ENCODE peak calls at places on chromosomes 7 and 10, in nine cellular contexts. One of them, this sample, is unnamed.

GRCh38 chr7:47416454-47417121 is 165.3 kb downstream of the TNS3 start:
- DNase-seq in mucosa of descending colon: no peak
- DNase-seq in colonic mucosa: no peak
- DNase-seq in brain microvascular endothelial cell: no peak
- DNase-seq in endothelial cell: no peak
- DNase-seq in foreskin fibroblast: no peak
- DNase-seq in spleen: no peak
- DNase-seq in dorsolateral prefrontal cortex: no peak
- DNase-seq in Calu3: no peak
- DNase-seq in this sample: no peak

GRCh38 chr10:95278061-95278988 is 12.5 kb downstream of the PDLIM1 start:
- DNase-seq in mucosa of descending colon: peak
- DNase-seq in spleen: no peak
- DNase-seq in Calu3: no peak
- DNase-seq in brain microvascular endothelial cell: peak
- DNase-seq in colonic mucosa: peak
- DNase-seq in foreskin fibroblast: no peak
- DNase-seq in dorsolateral prefrontal cortex: no peak
- DNase-seq in endothelial cell: no peak
- DNase-seq in this sample: no peak

GRCh38 chr10:129864601-129865126 is 99.4 kb downstream of the EBF3 start:
- DNase-seq in foreskin fibroblast: peak
- DNase-seq in dorsolateral prefrontal cortex: no peak
- DNase-seq in colonic mucosa: no peak
- DNase-seq in spleen: no peak
- DNase-seq in endothelial cell: no peak
- DNase-seq in mucosa of descending colon: no peak
- DNase-seq in Calu3: no peak
- DNase-seq in brain microvascular endothelial cell: no peak
- DNase-seq in this sample: no peak

GRCh38 chr7:44893710-44894135 is 8.4 kb upstream of the PURB start:
- DNase-seq in foreskin fibroblast: no peak
- DNase-seq in endothelial cell: no peak
- DNase-seq in spleen: no peak
- DNase-seq in colonic mucosa: no peak
- DNase-seq in dorsolateral prefrontal cortex: no peak
- DNase-seq in mucosa of descending colon: no peak
- DNase-seq in brain microvascular endothelial cell: no peak
- DNase-seq in Calu3: no peak
- DNase-seq in this sample: no peak

GRCh38 chr7:108193593-108194498 is 63.7 kb upstream of the LAMB4 start:
- DNase-seq in Calu3: no peak
- DNase-seq in colonic mucosa: no peak
- DNase-seq in mucosa of descending colon: no peak
- DNase-seq in spleen: no peak
- DNase-seq in foreskin fibroblast: no peak
- DNase-seq in dorsolateral prefrontal cortex: no peak
- DNase-seq in brain microvascular endothelial cell: no peak
- DNase-seq in endothelial cell: no peak
- DNase-seq in this sample: no peak

GRCh38 chr10:3081383-3081981 is 14.1 kb downstream of the PFKP start:
- DNase-seq in spleen: no peak
- DNase-seq in brain microvascular endothelial cell: no peak
- DNase-seq in colonic mucosa: no peak
- DNase-seq in Calu3: no peak
- DNase-seq in foreskin fibroblast: no peak
- DNase-seq in endothelial cell: no peak
- DNase-seq in dorsolateral prefrontal cortex: no peak
- DNase-seq in mucosa of descending colon: no peak
- DNase-seq in this sample: no peak

GRCh38 chr7:31432831-31433340 is 81.0 kb upstream of the ITPRID1 start:
- DNase-seq in brain microvascular endothelial cell: no peak
- DNase-seq in spleen: no peak
- DNase-seq in colonic mucosa: no peak
- DNase-seq in endothelial cell: no peak
- DNase-seq in Calu3: no peak
- DNase-seq in mucosa of descending colon: no peak
- DNase-seq in foreskin fibroblast: no peak
- DNase-seq in dorsolateral prefrontal cortex: no peak
- DNase-seq in this sample: no peak

GRCh38 chr7:74627699-74628411 is 29.7 kb upstream of the GTF2I start:
- DNase-seq in spleen: no peak
- DNase-seq in dorsolateral prefrontal cortex: no peak
- DNase-seq in brain microvascular endothelial cell: no peak
- DNase-seq in mucosa of descending colon: peak
- DNase-seq in Calu3: no peak
- DNase-seq in colonic mucosa: peak
- DNase-seq in endothelial cell: no peak
- DNase-seq in foreskin fibroblast: peak
- DNase-seq in this sample: no peak

DNA sequence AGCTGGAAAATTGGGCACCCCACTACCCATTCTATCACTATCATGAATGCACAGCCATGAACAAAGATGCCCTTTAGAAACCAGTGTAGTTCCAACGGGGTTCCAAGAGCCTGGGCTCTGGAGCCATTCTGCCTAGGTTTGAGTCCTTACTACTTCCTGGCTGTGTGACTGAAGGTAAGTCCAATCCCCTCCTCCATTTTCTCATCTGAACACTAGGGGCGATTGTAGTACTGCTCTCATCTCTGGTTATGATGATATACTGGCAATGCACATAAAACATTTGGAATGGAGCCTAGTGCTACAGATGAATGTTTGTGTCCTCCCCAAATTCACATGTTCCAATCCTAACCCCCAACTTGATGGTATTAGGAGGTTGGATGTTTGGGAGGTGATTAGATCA is 28.1 kb upstream of the CDH23 start:
- DNase-seq in foreskin fibroblast: no peak
- DNase-seq in Calu3: no peak
- DNase-seq in brain microvascular endothelial cell: no peak
- DNase-seq in colonic mucosa: no peak
- DNase-seq in mucosa of descending colon: no peak
- DNase-seq in dorsolateral prefrontal cortex: no peak
- DNase-seq in endothelial cell: no peak
- DNase-seq in spleen: no peak
- DNase-seq in this sample: no peak
- TF ChIP-seq CTCF in foreskin fibroblast: no peak
- TF ChIP-seq CTCF in Calu3: no peak
- TF ChIP-seq CTCF in brain microvascular endothelial cell: peak
- TF ChIP-seq CTCF in colonic mucosa: no peak
- TF ChIP-seq CTCF in mucosa of descending colon: no peak
- TF ChIP-seq CTCF in dorsolateral prefrontal cortex: no peak
- TF ChIP-seq CTCF in endothelial cell: no peak
- TF ChIP-seq CTCF in spleen: no peak
- TF ChIP-seq CTCF in this sample: peak

GRCh38 chr10:133391249-133391635 is 2.7 kb upstream of the MTG1 start:
- DNase-seq in brain microvascular endothelial cell: no peak
- DNase-seq in colonic mucosa: no peak
- DNase-seq in foreskin fibroblast: no peak
- DNase-seq in Calu3: no peak
- DNase-seq in endothelial cell: no peak
- DNase-seq in mucosa of descending colon: no peak
- DNase-seq in spleen: no peak
- DNase-seq in dorsolateral prefrontal cortex: peak
- DNase-seq in this sample: no peak

GRCh38 chr10:133388265-133388972 is 5.5 kb upstream of the MTG1 start:
- DNase-seq in colonic mucosa: no peak
- DNase-seq in brain microvascular endothelial cell: no peak
- DNase-seq in mucosa of descending colon: no peak
- DNase-seq in Calu3: no peak
- DNase-seq in foreskin fibroblast: no peak
- DNase-seq in endothelial cell: no peak
- DNase-seq in dorsolateral prefrontal cortex: peak
- DNase-seq in spleen: peak
- DNase-seq in this sample: no peak

GRCh38 chr10:133391761-133392518 is 2.0 kb upstream of the MTG1 start:
- DNase-seq in brain microvascular endothelial cell: no peak
- DNase-seq in endothelial cell: no peak
- DNase-seq in Calu3: no peak
- DNase-seq in colonic mucosa: no peak
- DNase-seq in spleen: no peak
- DNase-seq in mucosa of descending colon: no peak
- DNase-seq in dorsolateral prefrontal cortex: peak
- DNase-seq in foreskin fibroblast: no peak
- DNase-seq in this sample: no peak

GRCh38 chr10:133390597-133391248 is 3.2 kb upstream of the MTG1 start:
- DNase-seq in spleen: no peak
- DNase-seq in brain microvascular endothelial cell: no peak
- DNase-seq in colonic mucosa: no peak
- DNase-seq in endothelial cell: no peak
- DNase-seq in mucosa of descending colon: no peak
- DNase-seq in Calu3: no peak
- DNase-seq in dorsolateral prefrontal cortex: peak
- DNase-seq in foreskin fibroblast: no peak
- DNase-seq in this sample: no peak

DNA sequence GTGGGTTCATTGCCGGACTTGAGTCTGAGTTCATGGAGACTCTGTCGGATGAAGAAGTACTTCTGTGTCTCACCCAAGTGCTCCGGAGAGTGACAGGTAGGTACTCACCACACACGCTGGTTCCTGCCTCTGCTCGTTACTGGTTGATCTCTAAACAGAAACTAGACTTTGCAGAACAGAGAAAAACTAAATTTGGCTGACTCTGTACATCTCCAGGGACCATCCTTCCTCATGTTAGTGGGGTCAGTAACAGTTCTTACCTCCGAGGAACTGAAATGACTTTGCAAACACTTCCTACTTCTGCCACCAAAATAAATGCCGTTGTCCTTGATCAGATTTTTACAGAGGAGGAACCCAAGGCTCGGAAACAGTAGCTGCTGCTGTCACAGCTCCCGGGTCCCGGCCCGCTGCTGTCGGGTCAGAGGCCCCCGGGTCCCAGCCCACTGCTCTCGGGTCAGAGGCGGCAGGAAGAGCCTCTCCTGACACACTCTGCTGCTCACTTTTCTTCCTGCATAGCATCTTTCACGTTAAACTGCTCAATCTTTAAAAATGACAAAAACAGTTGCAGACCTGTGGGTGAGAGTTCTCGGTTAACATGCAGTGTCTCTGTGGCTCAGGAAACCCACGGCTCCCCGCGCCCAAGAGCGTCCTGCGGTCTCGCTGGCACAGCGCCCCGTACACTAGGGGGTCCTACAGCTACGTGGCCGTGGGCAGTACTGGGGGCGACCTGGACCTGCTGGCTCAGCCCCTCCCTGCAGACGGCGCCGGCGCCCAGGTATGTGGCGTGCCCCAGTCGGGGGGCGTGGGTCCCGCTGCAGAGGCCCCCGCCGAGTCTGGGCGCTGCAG is 4.8 kb upstream of the MTG1 start:
- DNase-seq in spleen: peak
- DNase-seq in dorsolateral prefrontal cortex: peak
- DNase-seq in brain microvascular endothelial cell: no peak
- DNase-seq in mucosa of descending colon: peak
- DNase-seq in colonic mucosa: no peak
- DNase-seq in foreskin fibroblast: no peak
- DNase-seq in endothelial cell: no peak
- DNase-seq in Calu3: no peak
- DNase-seq in this sample: no peak
- TF ChIP-seq CTCF in spleen: peak
- TF ChIP-seq CTCF in dorsolateral prefrontal cortex: no peak
- TF ChIP-seq CTCF in brain microvascular endothelial cell: no peak
- TF ChIP-seq CTCF in mucosa of descending colon: no peak
- TF ChIP-seq CTCF in colonic mucosa: no peak
- TF ChIP-seq CTCF in foreskin fibroblast: no peak
- TF ChIP-seq CTCF in endothelial cell: no peak
- TF ChIP-seq CTCF in Calu3: no peak
- TF ChIP-seq CTCF in this sample: no peak

GRCh38 chr7:34160261-34160752 is 255.0 kb downstream of the BMPER start:
- DNase-seq in mucosa of descending colon: no peak
- DNase-seq in Calu3: no peak
- DNase-seq in foreskin fibroblast: peak
- DNase-seq in spleen: no peak
- DNase-seq in brain microvascular endothelial cell: peak
- DNase-seq in colonic mucosa: no peak
- DNase-seq in dorsolateral prefrontal cortex: no peak
- DNase-seq in endothelial cell: no peak
- DNase-seq in this sample: no peak

GRCh38 chr7:34158311-34158710 is 253.0 kb downstream of the BMPER start:
- DNase-seq in colonic mucosa: no peak
- DNase-seq in dorsolateral prefrontal cortex: no peak
- DNase-seq in endothelial cell: no peak
- DNase-seq in foreskin fibroblast: no peak
- DNase-seq in mucosa of descending colon: no peak
- DNase-seq in spleen: no peak
- DNase-seq in brain microvascular endothelial cell: no peak
- DNase-seq in Calu3: no peak
- DNase-seq in this sample: no peak

GRCh38 chr7:34157137-34157536 is 251.8 kb downstream of the BMPER start:
- DNase-seq in Calu3: no peak
- DNase-seq in brain microvascular endothelial cell: no peak
- DNase-seq in mucosa of descending colon: no peak
- DNase-seq in spleen: no peak
- DNase-seq in colonic mucosa: no peak
- DNase-seq in dorsolateral prefrontal cortex: no peak
- DNase-seq in foreskin fibroblast: no peak
- DNase-seq in endothelial cell: no peak
- DNase-seq in this sample: no peak

GRCh38 chr7:34156336-34156735 is 251.0 kb downstream of the BMPER start:
- DNase-seq in Calu3: no peak
- DNase-seq in mucosa of descending colon: no peak
- DNase-seq in brain microvascular endothelial cell: no peak
- DNase-seq in colonic mucosa: no peak
- DNase-seq in foreskin fibroblast: peak
- DNase-seq in endothelial cell: no peak
- DNase-seq in dorsolateral prefrontal cortex: no peak
- DNase-seq in spleen: no peak
- DNase-seq in this sample: no peak

DNA sequence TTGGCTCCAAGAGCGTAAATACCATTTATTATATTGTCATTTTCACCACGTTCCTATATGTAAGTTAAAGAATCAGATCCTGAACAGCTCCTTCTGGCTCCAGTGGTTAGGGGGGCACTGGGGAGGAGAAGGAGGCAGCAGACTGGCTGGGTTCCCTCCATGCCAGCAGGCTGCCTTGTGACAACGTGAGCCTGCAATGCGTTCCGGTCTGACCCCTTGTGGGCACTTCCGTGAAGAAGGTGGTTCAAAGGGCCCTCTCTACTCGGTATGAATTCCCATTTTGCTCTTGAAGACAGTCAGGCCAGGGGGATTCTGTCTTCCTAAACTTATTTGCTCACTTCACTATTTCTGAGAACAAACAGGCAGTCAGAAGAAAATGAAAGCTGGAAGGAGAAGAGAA is 253.4 kb downstream of the BMPER start:
- DNase-seq in dorsolateral prefrontal cortex: no peak
- DNase-seq in spleen: no peak
- DNase-seq in endothelial cell: no peak
- DNase-seq in mucosa of descending colon: no peak
- DNase-seq in colonic mucosa: no peak
- DNase-seq in brain microvascular endothelial cell: no peak
- DNase-seq in Calu3: no peak
- DNase-seq in foreskin fibroblast: no peak
- DNase-seq in this sample: no peak
- TF ChIP-seq CTCF in dorsolateral prefrontal cortex: no peak
- TF ChIP-seq CTCF in spleen: no peak
- TF ChIP-seq CTCF in endothelial cell: no peak
- TF ChIP-seq CTCF in mucosa of descending colon: no peak
- TF ChIP-seq CTCF in colonic mucosa: no peak
- TF ChIP-seq CTCF in brain microvascular endothelial cell: peak
- TF ChIP-seq CTCF in Calu3: peak
- TF ChIP-seq CTCF in foreskin fibroblast: no peak
- TF ChIP-seq CTCF in this sample: peak

DNA sequence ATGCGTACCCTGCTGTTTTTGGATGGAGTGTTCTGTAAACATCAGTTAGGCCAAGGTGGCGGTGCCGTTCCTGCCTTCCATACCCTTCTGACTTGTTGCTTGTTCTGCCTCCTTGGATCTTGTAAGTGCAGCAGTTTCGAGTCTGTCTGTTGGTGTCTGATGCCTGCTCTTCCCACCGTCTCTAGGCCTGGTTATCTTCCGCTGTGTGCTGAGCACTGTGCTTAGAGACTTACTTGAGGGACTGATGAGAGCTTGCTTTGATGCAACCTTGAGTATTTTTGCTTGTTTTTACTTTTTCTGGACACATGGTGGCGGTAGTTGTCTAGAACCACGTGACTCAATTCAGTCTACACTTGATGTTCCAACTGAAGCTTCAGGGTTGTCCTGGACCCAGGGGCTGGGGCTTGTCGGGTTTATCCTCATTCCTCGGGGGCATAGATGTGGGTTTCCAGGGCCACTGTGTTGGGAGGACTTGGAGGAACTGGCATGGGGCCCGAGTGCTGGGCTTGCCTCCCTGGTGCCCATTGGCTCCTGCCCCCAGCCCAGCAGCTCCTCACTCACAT is 14.4 kb upstream of the SPRN start:
- DNase-seq in brain microvascular endothelial cell: peak
- DNase-seq in foreskin fibroblast: no peak
- DNase-seq in dorsolateral prefrontal cortex: peak
- DNase-seq in Calu3: no peak
- DNase-seq in colonic mucosa: no peak
- DNase-seq in endothelial cell: no peak
- DNase-seq in spleen: no peak
- DNase-seq in mucosa of descending colon: no peak
- DNase-seq in this sample: no peak
- TF ChIP-seq CTCF in brain microvascular endothelial cell: peak
- TF ChIP-seq CTCF in foreskin fibroblast: peak
- TF ChIP-seq CTCF in dorsolateral prefrontal cortex: no peak
- TF ChIP-seq CTCF in Calu3: no peak
- TF ChIP-seq CTCF in colonic mucosa: peak
- TF ChIP-seq CTCF in endothelial cell: no peak
- TF ChIP-seq CTCF in spleen: no peak
- TF ChIP-seq CTCF in mucosa of descending colon: no peak
- TF ChIP-seq CTCF in this sample: no peak